ENCODE peak calls at places on chromosomes 13 and 19, in six cellular contexts. W is SK-N-SH, C is A549, O is IMR-90, N is K562, F is HepG2. Y is an unnamed sample.

GRCh38 chr19:8240274-8241229 is 31.4 kb downstream of the CERS4 start:
- DNase-seq in N (peak), F (peak), W (peak), O (peak), C (no peak), Y (peak)

GRCh38 chr19:28406966-28407365 is 806.0 kb downstream of the UQCRFS1 start:
- DNase-seq in C (no peak), F (no peak), W (no peak), N (no peak), O (no peak), Y (no peak)

GRCh38 chr19:38425810-38426466 is at the start of gene RASGRP4:
- DNase-seq in C (no peak), F (no peak), W (no peak), O (no peak), N (peak), Y (no peak)

GRCh38 chr19:3275068-3275582 is 50.7 kb downstream of the CELF5 start:
- DNase-seq in F (peak), O (no peak), N (peak), W (no peak), C (peak), Y (no peak)

GRCh38 chr13:113403255-113404104 is 39.5 kb upstream of the GRTP1 start:
- DNase-seq in F (no peak), N (no peak), O (no peak), C (no peak), W (no peak), Y (no peak)

GRCh38 chr13:106466691-106467405 is 68.6 kb downstream of the EFNB2 start:
- DNase-seq in F (no peak), N (no peak), C (no peak), W (no peak), O (no peak), Y (no peak)

GRCh38 chr13:49435992-49436391 is 7.9 kb downstream of the CAB39L start:
- DNase-seq in W (no peak), N (no peak), F (no peak), C (no peak), O (peak), Y (no peak)

GRCh38 chr13:29624997-29625396 is 29.5 kb upstream of the SLC7A1 start:
- DNase-seq in O (no peak), C (no peak), W (no peak), N (no peak), F (no peak), Y (no peak)

GRCh38 chr19:58563034-58563573 is 4.7 kb upstream of the UBE2M start:
- DNase-seq in F (no peak), N (no peak), C (no peak), O (no peak), W (peak), Y (no peak)

GRCh38 chr19:38898788-38899446 is 501 bp downstream of the SIRT2 start:
- DNase-seq in C (peak), F (no peak), W (no peak), N (no peak), O (peak), Y (no peak)

GRCh38 chr13:23847545-23847944 is 41.7 kb downstream of the MIPEP start:
- DNase-seq in W (no peak), C (no peak), F (no peak), O (no peak), N (no peak), Y (no peak)

GRCh38 chr19:51127755-51128154 is 3.0 kb downstream of the SIGLEC9 start:
- DNase-seq in N (peak), O (peak), F (no peak), C (no peak), W (no peak), Y (no peak)

GRCh38 chr19:15195381-15195964 is 5.3 kb downstream of the NOTCH3 start:
- DNase-seq in N (peak), O (peak), F (no peak), C (peak), W (peak), Y (no peak)

GRCh38 chr13:57557979-57558529 is 73.5 kb upstream of the PCDH17 start:
- DNase-seq in O (no peak), C (no peak), F (peak), N (no peak), W (peak), Y (no peak)

GRCh38 chr13:33152389-33152788 is 133.2 kb downstream of the STARD13 start:
- DNase-seq in W (no peak), O (no peak), F (no peak), N (no peak), C (no peak), Y (no peak)

GRCh38 chr19:35061583-35062373 is 20.3 kb downstream of the HPN start:
- DNase-seq in O (peak), N (no peak), F (no peak), W (no peak), C (no peak), Y (no peak)

GRCh38 chr19:29837448-29837961 is 25.7 kb downstream of the CCNE1 start:
- DNase-seq in W (no peak), O (no peak), F (no peak), C (no peak), N (no peak), Y (peak)

GRCh38 chr19:11813801-11814706 is at the start of gene ZNF440:
- DNase-seq in O (peak), F (peak), N (peak), C (no peak), W (peak), Y (peak)

GRCh38 chr19:44447864-44448674 is at the start of gene ZNF229:
- DNase-seq in W (peak), C (peak), O (peak), F (peak), N (peak), Y (no peak)

GRCh38 chr19:49555600-49556411 is 24.6 kb downstream of the NOSIP start:
- DNase-seq in W (peak), O (no peak), N (peak), C (peak), F (no peak), Y (no peak)
- TF ChIP-seq SMC3 in W (no peak), O (no peak), N (no peak), C (no peak), F (no peak), Y (no peak)

DNA sequence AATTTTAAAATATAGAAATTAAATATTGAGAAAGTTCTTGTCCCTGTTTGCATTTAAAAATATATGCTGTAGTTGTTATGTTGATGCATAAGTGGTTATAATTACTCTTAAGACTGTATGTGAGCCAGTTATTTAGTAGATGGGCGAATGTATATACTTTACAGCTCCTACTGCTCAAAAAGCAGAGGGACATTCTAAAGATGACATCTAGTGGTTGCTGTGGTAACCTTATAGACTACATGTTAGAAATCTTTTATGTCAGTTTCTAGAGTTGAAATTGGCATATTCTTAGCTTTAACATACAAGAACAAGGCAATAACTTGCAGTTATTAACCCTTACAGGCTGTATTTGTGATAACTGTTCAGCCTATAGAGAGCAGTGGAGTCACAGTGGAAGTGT is 160.5 kb downstream of the OLFM4 start:
- DNase-seq in C (no peak), W (no peak), N (no peak), F (no peak), O (no peak), Y (no peak)
- TF ChIP-seq SMC3 in C (no peak), W (no peak), N (no peak), F (no peak), O (no peak), Y (no peak)

GRCh38 chr19:18340237-18340989 is at the start of gene PGPEP1:
- DNase-seq in N (peak), W (peak), C (no peak), F (no peak), O (peak), Y (no peak)
- TF ChIP-seq SMC3 in N (no peak), W (no peak), C (no peak), F (no peak), O (no peak), Y (no peak)

DNA sequence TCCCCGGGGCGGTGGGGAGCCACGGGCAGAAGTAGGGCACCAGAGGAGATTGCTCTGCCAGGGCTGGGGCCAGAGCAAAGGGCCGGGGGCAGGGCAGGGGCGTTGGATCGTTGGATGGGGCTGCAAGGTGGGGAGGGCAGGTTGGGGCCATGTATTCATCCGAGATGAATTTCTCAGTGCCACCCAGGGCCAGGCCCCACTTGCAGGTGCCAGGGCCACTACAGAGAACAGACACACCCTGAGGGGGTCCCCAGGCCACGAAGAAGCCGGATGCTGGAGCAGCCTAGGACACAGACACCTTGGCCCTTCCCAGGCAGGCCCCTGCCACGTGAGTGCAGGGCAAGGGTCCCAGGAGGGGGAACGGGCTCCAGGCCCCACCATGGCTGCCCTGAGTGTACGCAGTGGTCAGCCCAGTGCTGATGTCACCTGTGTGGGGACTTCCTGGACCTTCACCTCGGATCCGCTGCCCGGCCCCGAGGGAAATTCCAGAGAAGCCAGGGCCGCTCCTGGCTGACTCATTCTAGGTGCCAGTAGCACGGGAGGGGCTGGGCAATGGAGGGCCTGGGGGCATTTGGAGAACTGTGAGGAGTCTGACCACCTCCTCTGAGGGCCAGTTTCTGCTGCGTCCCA is 9.6 kb upstream of the SBNO2 start:
- DNase-seq in N (no peak), W (peak), F (peak), C (peak), O (peak), Y (peak)
- TF ChIP-seq SMC3 in N (no peak), W (no peak), F (no peak), C (no peak), O (no peak), Y (no peak)

GRCh38 chr19:47630594-47630993 is 21.7 kb downstream of the BICRA start:
- DNase-seq in N (no peak), C (no peak), W (no peak), O (no peak), F (no peak), Y (no peak)

GRCh38 chr19:47633996-47634395 is 25.1 kb downstream of the BICRA start:
- DNase-seq in W (no peak), N (no peak), O (no peak), C (no peak), F (no peak), Y (no peak)

GRCh38 chr19:47631681-47632446 is 22.9 kb downstream of the BICRA start:
- DNase-seq in C (no peak), O (no peak), W (no peak), F (no peak), N (no peak), Y (no peak)

GRCh38 chr19:47637550-47637949 is 28.6 kb downstream of the BICRA start:
- DNase-seq in F (no peak), W (no peak), N (no peak), O (no peak), C (no peak), Y (no peak)

GRCh38 chr19:47633516-47633915 is 24.6 kb downstream of the BICRA start:
- DNase-seq in F (peak), W (no peak), O (no peak), C (no peak), N (no peak), Y (no peak)
- TF ChIP-seq SMC3 in F (no peak), W (no peak), O (no peak), C (no peak), N (no peak), Y (no peak)

DNA sequence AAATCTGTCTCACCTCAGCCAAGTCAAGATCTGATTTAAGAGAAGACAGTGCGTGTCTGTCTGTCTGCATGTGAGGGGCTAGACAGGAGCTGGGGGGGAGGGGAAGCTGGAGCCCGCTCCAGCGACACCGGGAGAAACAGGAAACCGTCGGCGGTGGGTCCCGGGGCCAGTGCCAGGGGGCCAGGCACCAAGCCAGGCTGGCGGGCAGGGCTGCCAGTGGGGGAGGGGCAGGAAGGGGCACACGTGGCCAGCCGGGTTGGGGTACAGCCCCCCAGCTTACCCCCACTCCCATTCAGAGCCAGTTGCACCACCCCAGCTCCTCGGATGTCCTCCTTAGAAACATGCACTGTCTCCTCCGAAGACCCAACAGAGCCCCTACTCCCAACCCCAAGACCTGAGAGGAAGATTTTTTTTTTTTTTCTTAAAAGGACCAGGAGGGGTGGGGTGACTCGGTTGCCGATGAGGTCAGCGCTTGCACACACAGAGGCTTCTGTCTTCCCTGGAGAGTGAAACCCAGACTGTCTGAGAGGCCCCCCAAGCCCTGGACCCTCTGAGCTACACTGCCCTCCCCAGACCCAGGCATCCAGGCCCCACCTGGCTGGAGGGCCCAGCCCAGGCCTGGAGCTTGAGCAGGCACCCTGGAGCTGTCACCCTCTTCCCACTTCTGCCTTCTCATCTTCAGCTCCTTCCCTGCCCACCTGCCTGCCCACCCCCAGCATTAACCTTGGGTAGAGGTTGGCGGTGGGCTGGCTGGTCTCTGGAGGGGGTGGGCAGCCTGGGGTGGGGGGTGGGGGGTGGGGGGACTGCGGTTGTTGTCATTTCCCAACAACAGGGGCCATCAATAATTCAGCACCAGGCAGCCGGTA is 4.0 kb downstream of the ERF start:
- DNase-seq in W (peak), F (no peak), O (peak), C (no peak), N (no peak), Y (no peak)
- TF ChIP-seq SMC3 in W (no peak), F (no peak), O (no peak), C (no peak), N (no peak), Y (no peak)

GRCh38 chr19:4597975-4598671 is 38.6 kb upstream of the SEMA6B start:
- DNase-seq in W (peak), F (no peak), N (peak), O (no peak), C (peak), Y (no peak)

GRCh38 chr19:4597278-4597974 is 37.9 kb upstream of the SEMA6B start:
- DNase-seq in W (no peak), C (peak), F (no peak), O (no peak), N (peak), Y (no peak)

GRCh38 chr19:4600082-4600481 is 39.2 kb upstream of the TNFAIP8L1 start:
- DNase-seq in O (no peak), F (no peak), C (no peak), N (no peak), W (no peak), Y (no peak)

GRCh38 chr19:4600893-4601292 is 38.4 kb upstream of the TNFAIP8L1 start:
- DNase-seq in F (no peak), W (no peak), N (no peak), C (no peak), O (no peak), Y (no peak)

DNA sequence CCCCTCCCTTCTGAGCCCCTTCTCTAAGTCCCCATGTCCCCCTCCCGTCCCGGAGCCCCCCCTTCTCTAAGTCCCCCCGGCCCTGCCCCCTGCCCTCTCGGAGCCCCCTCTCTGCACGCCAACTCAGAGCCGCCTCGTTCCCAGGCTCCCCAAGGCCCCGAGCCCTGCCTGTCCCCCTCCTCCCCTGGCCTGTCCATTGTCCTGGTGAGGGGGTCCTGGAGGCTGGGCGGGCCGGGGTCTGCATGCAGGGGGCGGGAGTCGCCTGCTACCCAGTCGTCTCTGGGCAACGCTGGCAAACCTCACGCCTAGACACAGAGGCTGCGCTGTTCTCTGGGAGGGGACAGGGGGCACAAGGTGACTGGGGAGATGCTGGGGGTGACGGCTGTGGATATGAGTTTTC is 39.2 kb upstream of the SEMA6B start:
- DNase-seq in C (no peak), N (no peak), F (no peak), O (no peak), W (no peak), Y (no peak)
- TF ChIP-seq SMC3 in C (no peak), N (no peak), F (no peak), O (no peak), W (no peak), Y (no peak)

GRCh38 chr19:32691952-32692726 is 518 bp downstream of the NUDT19 start:
- DNase-seq in O (peak), N (peak), W (peak), F (no peak), C (no peak), Y (no peak)
- TF ChIP-seq SMC3 in O (no peak), N (no peak), W (no peak), F (no peak), C (no peak), Y (no peak)

DNA sequence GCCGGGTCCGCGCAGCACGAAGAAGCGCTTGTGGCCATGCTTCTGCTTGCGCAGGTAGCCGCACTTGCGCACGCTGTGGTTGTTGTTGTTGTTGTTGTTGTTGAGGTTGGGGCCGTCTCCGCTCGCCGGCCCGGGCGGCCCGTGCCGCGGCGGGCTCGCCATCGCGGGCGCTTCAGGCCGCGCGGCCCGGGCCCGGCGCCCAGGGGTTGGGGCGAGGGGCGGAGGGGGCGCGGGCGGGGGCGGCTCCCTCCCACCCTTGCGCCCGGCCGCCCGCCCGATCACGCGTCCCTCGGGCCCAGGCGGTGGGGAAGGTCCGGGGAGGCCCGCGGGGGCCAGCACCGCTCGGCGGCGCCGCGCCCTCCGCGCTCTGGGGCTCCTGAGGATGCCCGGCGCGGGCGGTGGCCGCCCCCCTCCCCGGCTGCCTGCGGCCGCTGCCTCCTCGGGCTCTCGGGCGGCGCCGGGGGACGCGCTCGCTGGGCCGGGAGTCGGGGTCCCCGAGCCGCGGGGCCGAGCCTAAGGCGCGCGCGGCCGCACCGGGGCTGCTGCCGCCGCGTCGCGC is 412 bp downstream of the IRS2 start:
- DNase-seq in O (no peak), N (peak), F (no peak), W (peak), C (no peak), Y (no peak)
- TF ChIP-seq SMC3 in O (no peak), N (no peak), F (no peak), W (no peak), C (no peak), Y (no peak)

DNA sequence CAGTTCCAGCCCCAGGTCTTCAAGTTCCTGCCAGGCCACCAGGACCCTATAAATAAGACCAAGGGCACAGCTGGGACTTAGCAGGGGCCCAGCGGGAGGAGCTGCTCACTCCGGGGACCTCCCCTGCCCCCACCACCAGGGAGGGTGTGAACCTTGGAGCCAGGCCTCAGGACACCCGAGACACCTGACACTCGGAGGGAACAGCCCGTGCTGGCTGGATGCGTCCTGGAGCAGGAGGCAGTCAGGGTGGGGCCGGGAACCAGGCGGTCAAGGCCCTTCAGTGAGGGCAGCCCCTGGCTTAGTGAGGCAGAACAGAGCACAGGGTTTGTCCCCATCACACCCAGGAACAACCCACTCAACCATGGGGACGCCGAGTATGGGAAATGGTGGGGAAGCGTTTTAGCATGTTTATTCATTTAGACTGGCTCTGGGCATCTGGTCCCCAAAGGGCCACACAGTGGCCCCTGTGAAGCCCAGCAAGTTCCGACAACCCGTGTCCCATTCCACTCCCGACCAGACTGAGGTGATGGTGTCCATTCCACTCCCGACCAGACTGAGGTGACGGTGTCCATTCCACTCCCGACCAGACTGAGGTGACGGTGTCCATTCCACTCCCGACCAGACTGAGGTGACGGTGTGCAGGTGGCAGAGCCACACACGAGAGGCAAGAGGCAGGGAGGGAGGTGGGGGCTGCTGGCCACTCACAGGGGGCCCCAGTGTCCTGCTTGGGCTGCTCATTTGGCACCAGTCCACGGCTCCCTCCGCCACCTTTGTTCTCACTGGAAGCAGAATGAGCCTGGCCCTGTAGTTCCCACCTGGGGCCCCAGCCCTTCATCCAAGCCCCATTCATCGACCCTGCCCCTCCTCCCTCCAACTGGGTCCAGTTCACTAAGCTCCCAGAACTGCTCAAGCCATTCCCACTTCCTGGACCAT is 2.2 kb upstream of the MIDN start:
- DNase-seq in N (no peak), F (peak), C (no peak), O (no peak), W (no peak), Y (no peak)
- TF ChIP-seq SMC3 in N (no peak), F (no peak), C (no peak), O (no peak), W (no peak), Y (no peak)